ENCODE peak calls at places on chromosome 2, in five cellular contexts. D, M, Q, H and S are unnamed samples.
A peak's percentile ranks its signal among the peaks of the same experiment; 100 is the strongest.

GRCh38 chr2:30915485-30915884 is 108.2 kb upstream of the CAPN13 start:
- DNase-seq in D (no peak), M (no peak), Q (no peak), H (peak; percentile 41), S (peak; percentile 56)

GRCh38 chr2:70707706-70708105 is 60.3 kb downstream of the ADD2 start:
- DNase-seq in D (no peak), M (no peak), Q (no peak), H (no peak), S (no peak)

GRCh38 chr2:1727796-1728474 is 16.4 kb downstream of the PXDN start:
- DNase-seq in D (no peak), M (no peak), Q (no peak), H (no peak), S (no peak)

GRCh38 chr2:5696741-5697521 is 4.7 kb downstream of the SOX11 start:
- DNase-seq in D (no peak), M (no peak), Q (no peak), H (peak; percentile 64), S (peak; percentile 73)

GRCh38 chr2:11311543-11311942 is 32.9 kb downstream of the ROCK2 start:
- DNase-seq in D (no peak), M (no peak), Q (no peak), H (no peak), S (no peak)

GRCh38 chr2:51247252-51247651 is 215.3 kb upstream of the NRXN1 start:
- DNase-seq in D (no peak), M (no peak), Q (no peak), H (no peak), S (no peak)

GRCh38 chr2:27013738-27014137 is 19.0 kb upstream of the TMEM214 start:
- DNase-seq in D (no peak), M (no peak), Q (no peak), H (no peak), S (no peak)

GRCh38 chr2:160952462-160952861 is 207.8 kb upstream of the TANK start:
- DNase-seq in D (no peak), M (no peak), Q (no peak), H (peak; percentile 28), S (no peak)

GRCh38 chr2:44663471-44664073 is 277.9 kb upstream of the SIX3 start:
- DNase-seq in D (no peak), M (no peak), Q (no peak), H (no peak), S (no peak)

GRCh38 chr2:144759746-144760145 is 239.8 kb upstream of the ZEB2 start:
- DNase-seq in D (no peak), M (no peak), Q (no peak), H (no peak), S (no peak)

GRCh38 chr2:157363612-157364101 is 38.0 kb upstream of the ERMN start:
- DNase-seq in D (no peak), M (no peak), Q (no peak), H (no peak), S (no peak)

GRCh38 chr2:120366698-120367097 is 20.8 kb downstream of the INHBB start:
- DNase-seq in D (no peak), M (no peak), Q (no peak), H (no peak), S (no peak)

GRCh38 chr2:200862532-200863000 is 1.9 kb downstream of the CLK1 start:
- DNase-seq in D (peak; percentile 44), M (no peak), Q (peak; percentile 79), H (no peak), S (peak; percentile 21)

GRCh38 chr2:43462866-43463641 is 132.8 kb downstream of the THADA start:
- DNase-seq in D (no peak), M (no peak), Q (no peak), H (no peak), S (no peak)